ENCODE peak calls at places on chromosomes 4 and X, in seven cellular contexts. P, K, W, B, Q, G and S are unnamed samples.

GRCh38 chrX:25059273-25059672 is 43.5 kb upstream of the ARX start:
- DNase-seq in K (no peak), Q (no peak), G (no peak), B (no peak), W (no peak), P (no peak), S (no peak)

GRCh38 chr4:6472387-6473263 is at the start of gene PPP2R2C:
- DNase-seq in G (peak; percentile 5), P (peak; percentile 70), B (no peak), W (no peak), Q (no peak), K (peak; percentile 62), S (no peak)

GRCh38 chr4:182449186-182449880 is 206.1 kb downstream of the TENM3 start:
- DNase-seq in G (no peak), W (no peak), K (no peak), B (no peak), P (no peak), Q (no peak), S (peak; percentile 3)

GRCh38 chr4:77877771-77878170 is 15.1 kb downstream of the MRPL1 start:
- DNase-seq in W (no peak), P (no peak), B (no peak), G (no peak), K (no peak), Q (no peak), S (no peak)

GRCh38 chr4:177907736-177908424 is 465.6 kb upstream of the AGA start:
- DNase-seq in W (no peak), B (no peak), P (no peak), Q (no peak), K (no peak), G (no peak), S (peak; percentile 16)

GRCh38 chr4:6095023-6095817 is 77.0 kb upstream of the C4orf50 start:
- DNase-seq in W (no peak), B (no peak), Q (no peak), G (no peak), P (peak; percentile 41), K (no peak), S (no peak)

GRCh38 chrX:48737213-48737938 is 24.2 kb upstream of the GLOD5 start:
- DNase-seq in G (peak; percentile 93), K (peak; percentile 93), P (peak; percentile 90), Q (peak; percentile 60), W (peak; percentile 91), B (peak; percentile 78), S (peak; percentile 96)

GRCh38 chr4:168541608-168541953 is 44.7 kb downstream of the PALLD start:
- DNase-seq in Q (no peak), G (no peak), B (no peak), P (no peak), W (no peak), K (no peak), S (no peak)

GRCh38 chr4:180799798-180800197 is 1443.4 kb upstream of the TENM3 start:
- DNase-seq in K (no peak), G (no peak), Q (no peak), P (no peak), W (no peak), B (no peak), S (no peak)

GRCh38 chrX:27162496-27162895 is 300.6 kb downstream of the PPP4R3C start:
- DNase-seq in W (no peak), K (no peak), P (no peak), B (no peak), G (no peak), Q (no peak), S (no peak)

GRCh38 chrX:108199691-108200090 is 108.1 kb downstream of the ATG4A start:
- DNase-seq in P (no peak), W (no peak), G (peak; percentile 34), K (no peak), B (no peak), Q (no peak), S (peak; percentile 67)

GRCh38 chrX:13581554-13581953 is 12.2 kb downstream of the EGFL6 start:
- DNase-seq in G (no peak), W (no peak), Q (no peak), P (no peak), B (no peak), K (no peak), S (no peak)

GRCh38 chr4:8010618-8011017 is 71.0 kb upstream of the AFAP1 start:
- DNase-seq in K (no peak), B (no peak), P (no peak), G (peak; percentile 91), Q (no peak), W (peak; percentile 49), S (peak; percentile 40)

GRCh38 chr4:87304659-87305277 is 17.9 kb downstream of the HSD17B13 start:
- DNase-seq in W (no peak), G (no peak), P (no peak), K (no peak), Q (no peak), B (no peak), S (no peak)

GRCh38 chr4:47434931-47435330 is 28.6 kb downstream of the COMMD8 start:
- DNase-seq in P (no peak), W (no peak), Q (no peak), B (no peak), G (no peak), K (no peak), S (no peak)

GRCh38 chrX:23699636-23700194 is 32.4 kb downstream of the PRDX4 start:
- DNase-seq in G (no peak), Q (no peak), W (no peak), B (no peak), K (no peak), P (no peak), S (no peak)

GRCh38 chr4:4914059-4914820 is 54.8 kb downstream of the MSX1 start:
- DNase-seq in W (no peak), B (no peak), G (no peak), Q (no peak), K (no peak), P (no peak), S (no peak)

GRCh38 chr4:54547299-54548097 is 110.3 kb upstream of the KIT start:
- DNase-seq in G (no peak), K (no peak), Q (no peak), B (no peak), W (peak; percentile 38), P (no peak), S (peak; percentile 73)

GRCh38 chr4:131085009-131085408 is 1989.1 kb downstream of the C4orf33 start:
- DNase-seq in W (no peak), B (no peak), Q (no peak), G (no peak), P (no peak), K (no peak), S (no peak)

GRCh38 chr4:78310056-78310731 is 241.4 kb upstream of the ANXA3 start:
- DNase-seq in B (no peak), W (no peak), Q (no peak), G (no peak), K (no peak), P (no peak), S (no peak)

DNA sequence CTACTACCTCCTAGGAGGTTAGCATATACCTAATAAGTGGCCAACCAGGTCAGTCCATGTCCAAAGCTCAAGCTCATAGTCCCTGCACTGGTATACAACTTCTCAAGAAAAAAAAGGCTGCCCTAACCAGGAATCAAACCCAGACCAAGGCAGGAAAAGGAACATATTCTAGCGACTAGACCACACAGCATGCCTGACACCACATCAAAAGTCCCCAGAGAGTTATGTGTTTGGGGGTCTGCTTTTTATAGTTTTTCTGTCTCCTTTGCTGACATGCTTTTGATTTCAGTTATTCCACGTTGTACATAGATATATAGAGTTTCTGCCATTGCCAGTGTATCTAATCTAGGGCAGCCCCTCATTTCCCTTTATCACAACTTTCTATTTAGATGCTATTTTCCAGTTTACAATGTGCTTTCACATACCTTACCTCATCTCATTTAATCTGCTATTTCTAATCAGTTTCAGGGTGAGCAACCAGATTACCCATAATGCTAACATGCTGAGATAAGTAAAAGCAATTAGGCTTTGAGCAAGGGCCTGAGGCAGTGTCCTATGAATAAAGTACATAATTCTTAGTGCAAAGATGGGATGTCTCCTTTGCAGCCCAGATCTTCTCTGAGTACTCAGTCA is 17.8 kb downstream of the ARHGEF6 start:
- DNase-seq in P (no peak), G (no peak), B (no peak), W (no peak), Q (no peak), K (no peak), S (no peak)
- H3K4me3 ChIP-seq in P (no peak overlapping the region), G (no peak overlapping the region), B (no peak overlapping the region), W (no peak overlapping the region), Q (no peak overlapping the region), K (no peak overlapping the region), S (no peak overlapping the region)

DNA sequence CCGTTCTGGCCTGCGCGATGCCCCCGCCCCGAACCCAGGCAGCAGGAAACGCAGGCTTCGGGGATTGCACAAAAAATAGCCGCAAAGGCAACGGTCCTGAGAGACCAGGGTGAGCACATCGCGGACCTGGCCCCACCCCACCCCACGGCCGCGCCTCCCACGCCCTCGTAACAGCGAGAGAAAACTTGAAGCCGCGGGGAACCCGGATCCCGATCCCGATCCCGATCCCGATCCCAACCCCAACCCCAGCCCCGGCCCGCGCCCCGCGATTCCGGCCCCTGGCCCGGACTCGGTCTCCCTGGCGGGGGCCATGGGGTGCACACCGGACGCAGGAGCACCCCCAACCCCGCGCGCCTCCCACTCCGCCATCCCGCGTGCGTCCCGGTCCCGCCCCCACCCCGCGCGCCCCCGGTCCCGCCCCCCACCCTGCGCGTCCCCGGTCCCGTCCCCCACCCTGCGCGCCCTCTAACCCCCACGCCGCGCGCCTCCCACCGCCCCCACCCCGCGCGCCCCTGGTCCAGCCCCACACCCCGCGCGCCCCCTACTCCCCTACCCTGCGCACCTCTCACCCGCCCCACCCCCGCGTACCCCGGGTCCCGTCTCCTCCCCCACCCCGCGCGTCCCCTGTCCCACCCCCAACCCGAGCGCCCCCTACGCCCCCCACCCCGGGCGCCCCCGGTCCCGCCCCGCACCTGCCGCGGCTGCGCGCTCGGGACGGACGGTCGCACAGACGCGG is 29.0 kb downstream of the NOP14 start:
- DNase-seq in B (no peak), P (peak; percentile 87), Q (no peak), G (peak; percentile 64), K (peak; percentile 88), W (peak; percentile 69), S (peak; percentile 45)
- H3K27ac ChIP-seq in B (peak overlapping the region; percentile 98), P (peak overlapping the region; percentile 89), Q (peak overlapping the region; percentile 93), G (peak overlapping the region; percentile 24), K (peak overlapping the region; percentile 94), W (peak overlapping the region; percentile 92), S (no peak overlapping the region)

DNA sequence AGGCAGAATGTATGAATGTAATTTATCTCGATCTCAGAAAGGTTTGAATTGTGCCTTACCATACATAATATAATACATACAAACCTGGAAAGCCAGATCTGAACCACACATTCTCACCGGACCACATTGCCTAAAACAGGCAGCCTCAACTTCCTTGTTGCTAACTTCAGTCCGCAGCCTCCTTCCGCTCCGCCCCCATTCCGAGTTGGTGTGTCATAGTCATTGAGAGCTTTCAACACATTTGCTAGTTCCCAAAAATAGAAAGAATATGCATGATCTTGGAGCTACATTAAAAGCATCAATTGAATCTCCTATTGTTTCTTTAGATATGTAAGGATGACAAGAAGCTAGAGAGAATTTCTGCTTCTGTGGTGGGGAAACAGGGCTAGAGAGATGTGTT is 127.2 kb downstream of the ARHGEF9 start:
- DNase-seq in W (no peak), P (no peak), Q (no peak), G (no peak), B (no peak), K (peak; percentile 79), S (no peak)
- H3K4me3 ChIP-seq in W (no peak overlapping the region), P (no peak overlapping the region), Q (no peak overlapping the region), G (no peak overlapping the region), B (no peak overlapping the region), K (no peak overlapping the region), S (no peak overlapping the region)

DNA sequence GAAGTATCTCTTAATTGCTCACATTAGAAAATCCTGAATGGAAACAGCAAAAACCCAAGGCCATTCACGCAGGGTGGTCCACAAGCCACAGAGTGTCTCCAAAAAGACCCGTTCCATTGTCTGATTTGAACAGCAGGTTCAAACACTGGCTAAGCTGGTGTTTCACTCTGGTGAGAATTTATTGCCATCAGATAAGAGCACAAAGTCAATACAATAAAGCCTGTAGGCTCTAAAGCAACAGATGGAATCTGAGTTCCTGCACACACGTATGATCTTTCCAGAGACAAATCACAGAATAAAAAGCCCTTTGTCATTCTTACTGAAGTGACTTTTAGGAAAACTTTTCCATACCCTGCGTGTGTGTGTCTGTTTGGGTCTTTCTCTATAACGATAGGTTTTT is 5.1 kb upstream of the SFRP2 start:
- DNase-seq in P (no peak), Q (no peak), W (no peak), K (no peak), G (no peak), B (no peak), S (peak; percentile 46)
- H3K27ac ChIP-seq in P (no peak overlapping the region), Q (no peak overlapping the region), W (no peak overlapping the region), K (no peak overlapping the region), G (no peak overlapping the region), B (no peak overlapping the region), S (no peak overlapping the region)